ENCODE peak calls at places on chromosomes 7 and 10, in six cellular contexts. S is cardiac fibroblast, D is uterus, A is neural progenitor cell, K is heart right ventricle, G is body of pancreas. T is an unnamed sample.

GRCh38 chr10:34152434-34152833 is 662.7 kb downstream of the PARD3 start:
- DNase-seq in S (no peak), G (no peak), A (no peak), K (no peak), D (no peak), T (no peak)

GRCh38 chr10:129741978-129742741 is 221.9 kb downstream of the EBF3 start:
- DNase-seq in K (no peak), D (no peak), A (no peak), G (no peak), S (no peak), T (no peak)

GRCh38 chr7:81842361-81842760 is 72.5 kb upstream of the HGF start:
- DNase-seq in D (no peak), G (no peak), S (no peak), A (peak), K (no peak), T (no peak)

GRCh38 chr7:80774843-80775242 is 136.4 kb downstream of the CD36 start:
- DNase-seq in S (no peak), K (no peak), G (no peak), A (no peak), D (no peak), T (no peak)

GRCh38 chr7:45657136-45657889 is 83.1 kb downstream of the ADCY1 start:
- DNase-seq in S (no peak), A (no peak), G (no peak), D (no peak), K (no peak), T (no peak)

GRCh38 chr7:32298403-32299132 is 191.6 kb downstream of the LSM5 start:
- DNase-seq in D (no peak), K (peak), G (peak), A (peak), S (no peak), T (no peak)

GRCh38 chr10:71408436-71409225 is 11.9 kb downstream of the CDH23 start:
- DNase-seq in S (no peak), K (no peak), G (no peak), A (no peak), D (no peak), T (no peak)

GRCh38 chr7:158779061-158779992 is 50.0 kb downstream of the ESYT2 start:
- DNase-seq in A (no peak), D (no peak), K (no peak), S (no peak), G (peak), T (no peak)

GRCh38 chr7:130131191-130131834 is 61.0 kb downstream of the KLHDC10 start:
- DNase-seq in G (no peak), K (no peak), S (no peak), D (no peak), A (no peak), T (no peak)

GRCh38 chr7:57207836-57208235 is 75.6 kb upstream of the ZNF479 start:
- DNase-seq in S (no peak), K (no peak), A (no peak), D (no peak), G (no peak), T (no peak)

GRCh38 chr7:129381710-129382484 is 52.3 kb upstream of the STRIP2 start:
- DNase-seq in G (no peak), D (no peak), K (no peak), S (no peak), A (no peak), T (no peak)

GRCh38 chr10:96606216-96606615 is 19.4 kb upstream of the TM9SF3 start:
- DNase-seq in D (no peak), K (no peak), A (no peak), G (no peak), S (no peak), T (no peak)

GRCh38 chr10:74924251-74924954 is 98.0 kb downstream of the KAT6B start:
- DNase-seq in A (no peak), D (no peak), K (no peak), G (no peak), S (peak), T (no peak)

GRCh38 chr7:142872106-142872675 is 13.4 kb downstream of the TRPV6 start:
- DNase-seq in A (no peak), S (no peak), D (no peak), K (no peak), G (no peak), T (no peak)

GRCh38 chr10:22648547-22648961 is 65.8 kb downstream of the PIP4K2A start:
- DNase-seq in K (no peak), A (no peak), G (no peak), S (peak), D (no peak), T (no peak)

GRCh38 chr7:82477733-82478515 is 34.3 kb upstream of the CACNA2D1 start:
- DNase-seq in S (no peak), K (no peak), D (no peak), G (no peak), A (no peak), T (no peak)

GRCh38 chr10:32112055-32112454 is 55.8 kb upstream of the KIF5B start:
- DNase-seq in G (no peak), S (peak), K (no peak), D (no peak), A (no peak), T (no peak)

GRCh38 chr7:98323597-98324322 is 42.3 kb downstream of the BRI3 start:
- DNase-seq in S (peak), D (no peak), G (no peak), A (peak), K (no peak), T (no peak)

GRCh38 chr7:41925946-41926345 is 223.1 kb upstream of the INHBA start:
- DNase-seq in G (no peak), A (no peak), D (no peak), K (no peak), S (peak), T (no peak)

GRCh38 chr10:122495406-122496340 is 34.3 kb downstream of the HTRA1 start:
- DNase-seq in A (no peak), K (peak), D (no peak), G (peak), S (peak), T (peak)

GRCh38 chr7:116777613-116778380 is 84.6 kb upstream of the CAPZA2 start:
- DNase-seq in K (no peak), A (no peak), S (peak), D (no peak), G (no peak), T (no peak)

GRCh38 chr7:32905175-32905662 is 13.7 kb upstream of the KBTBD2 start:
- DNase-seq in G (peak), S (peak), K (peak), A (peak), D (peak), T (peak)

GRCh38 chr10:14036233-14036632 is 294.5 kb downstream of the FRMD4A start:
- DNase-seq in S (no peak), G (no peak), K (no peak), A (no peak), D (no peak), T (no peak)

GRCh38 chr7:151449990-151450389 is 10.0 kb upstream of the CRYGN start:
- DNase-seq in K (no peak), A (no peak), D (peak), S (no peak), G (peak), T (no peak)

GRCh38 chr10:18599392-18599791 is 52.0 kb downstream of the NSUN6 start:
- DNase-seq in K (no peak), G (no peak), D (no peak), S (no peak), A (no peak), T (no peak)

GRCh38 chr10:18606051-18606730 is 45.2 kb downstream of the NSUN6 start:
- DNase-seq in D (no peak), A (no peak), K (no peak), S (no peak), G (no peak), T (no peak)

GRCh38 chr10:18601321-18601720 is 50.1 kb downstream of the NSUN6 start:
- DNase-seq in S (no peak), K (no peak), D (no peak), A (no peak), G (no peak), T (no peak)
- TF ChIP-seq CTCF in S (no peak), K (no peak), D (no peak), A (peak), G (no peak), T (no peak)

GRCh38 chr7:23810099-23810498 is 100.1 kb downstream of the STK31 start:
- DNase-seq in G (no peak), K (no peak), S (no peak), D (no peak), A (no peak), T (no peak)

GRCh38 chr7:23808421-23808820 is 98.4 kb downstream of the STK31 start:
- DNase-seq in S (no peak), A (no peak), G (no peak), D (no peak), K (no peak), T (no peak)

GRCh38 chr7:23811540-23811939 is 101.5 kb downstream of the STK31 start:
- DNase-seq in A (no peak), G (no peak), S (peak), D (no peak), K (no peak), T (no peak)
- TF ChIP-seq CTCF in A (peak), G (no peak), S (peak), D (no peak), K (no peak), T (peak)

DNA sequence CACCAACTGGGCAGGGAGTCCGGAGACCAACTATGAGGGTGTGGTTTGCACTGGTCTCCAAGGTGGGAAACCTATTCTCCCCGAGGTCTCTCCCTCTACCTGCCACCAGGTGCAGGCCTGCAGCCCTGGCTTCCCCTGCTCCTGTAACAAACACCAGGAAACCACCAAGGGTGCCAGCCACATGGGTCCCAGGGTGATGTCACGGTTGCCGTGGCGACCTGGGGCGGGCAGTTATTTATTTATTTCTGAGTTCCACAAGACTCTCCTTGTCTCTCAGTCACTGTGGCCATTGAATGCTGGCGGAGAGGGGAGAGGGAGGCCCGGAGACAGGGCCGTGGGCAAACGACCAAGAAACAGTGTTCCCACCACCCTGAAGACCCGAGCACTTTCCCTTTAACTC is 27.1 kb downstream of the MMD2 start:
- DNase-seq in S (no peak), G (peak), D (no peak), K (no peak), A (peak), T (peak)
- TF ChIP-seq CTCF in S (no peak), G (no peak), D (no peak), K (no peak), A (no peak), T (no peak)

GRCh38 chr7:4080954-4081353 is 601.1 kb upstream of the FOXK1 start:
- DNase-seq in D (no peak), K (no peak), G (no peak), S (no peak), A (no peak), T (no peak)
- TF ChIP-seq CTCF in D (no peak), K (no peak), G (no peak), S (no peak), A (no peak), T (no peak)

GRCh38 chr7:84998665-84999064 is 188.2 kb downstream of the SEMA3D start:
- DNase-seq in S (no peak), K (no peak), D (no peak), G (no peak), A (no peak), T (no peak)
- TF ChIP-seq CTCF in S (peak), K (no peak), D (no peak), G (no peak), A (peak), T (no peak)

GRCh38 chr10:48744587-48744986 is 59.9 kb downstream of the WDFY4 start:
- DNase-seq in G (no peak), D (no peak), A (no peak), S (no peak), K (no peak), T (no peak)

GRCh38 chr10:48748573-48748972 is 63.9 kb downstream of the WDFY4 start:
- DNase-seq in D (no peak), A (no peak), S (no peak), G (no peak), K (no peak), T (no peak)

GRCh38 chr10:48742891-48743845 is 58.5 kb downstream of the WDFY4 start:
- DNase-seq in K (no peak), S (no peak), A (peak), G (no peak), D (no peak), T (no peak)

GRCh38 chr10:48749254-48749787 is 64.6 kb downstream of the WDFY4 start:
- DNase-seq in A (no peak), G (no peak), D (no peak), S (no peak), K (no peak), T (no peak)

DNA sequence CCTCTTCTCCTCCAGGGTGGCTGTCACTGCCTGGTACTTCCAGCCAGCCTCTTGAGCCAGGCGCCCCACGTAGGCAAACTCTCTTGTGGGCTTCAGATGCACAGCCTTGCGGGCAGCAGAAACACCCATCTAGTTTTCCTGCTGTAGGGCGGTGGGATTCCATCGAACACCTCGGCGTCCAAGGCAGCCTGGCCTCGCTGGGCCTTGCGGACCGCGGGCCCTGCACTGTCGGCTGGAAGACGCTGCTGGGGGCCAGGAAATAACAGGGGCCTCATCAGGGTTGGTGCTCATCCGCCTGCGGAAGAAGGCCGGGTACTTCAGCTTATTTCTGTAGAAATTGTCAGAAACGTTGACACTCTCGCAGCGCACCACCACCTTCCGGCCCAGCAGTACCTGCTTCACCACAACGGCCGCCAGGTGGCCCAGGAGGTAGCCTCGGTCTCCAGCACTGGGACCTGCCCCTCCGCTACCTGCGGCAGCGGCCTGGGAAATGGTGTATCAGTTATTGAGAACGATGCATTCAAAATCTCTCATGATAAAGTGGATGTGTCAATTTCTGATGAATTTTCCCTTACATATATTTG is 61.1 kb downstream of the WDFY4 start:
- DNase-seq in S (no peak), K (no peak), D (no peak), A (peak), G (no peak), T (no peak)
- TF ChIP-seq CTCF in S (no peak), K (no peak), D (no peak), A (peak), G (no peak), T (no peak)

GRCh38 chr7:95376632-95377380 is 19.4 kb downstream of the PON3 start:
- DNase-seq in K (no peak), D (no peak), G (no peak), S (no peak), A (peak), T (peak)

GRCh38 chr7:95367606-95368005 is 28.6 kb downstream of the PON3 start:
- DNase-seq in K (no peak), S (no peak), A (no peak), D (no peak), G (no peak), T (no peak)

GRCh38 chr7:95375591-95376294 is 20.4 kb downstream of the PON3 start:
- DNase-seq in G (no peak), D (no peak), A (no peak), K (no peak), S (no peak), T (no peak)

GRCh38 chr7:95373323-95373722 is 22.9 kb downstream of the PON3 start:
- DNase-seq in A (no peak), S (no peak), D (no peak), K (no peak), G (no peak), T (no peak)
- TF ChIP-seq CTCF in A (peak), S (no peak), D (no peak), K (no peak), G (no peak), T (no peak)

GRCh38 chr10:105691811-105692210 is 1050.7 kb downstream of the SORCS3 start:
- DNase-seq in G (no peak), A (peak), K (no peak), D (no peak), S (no peak), T (no peak)
- TF ChIP-seq CTCF in G (peak), A (peak), K (peak), D (no peak), S (no peak), T (no peak)

DNA sequence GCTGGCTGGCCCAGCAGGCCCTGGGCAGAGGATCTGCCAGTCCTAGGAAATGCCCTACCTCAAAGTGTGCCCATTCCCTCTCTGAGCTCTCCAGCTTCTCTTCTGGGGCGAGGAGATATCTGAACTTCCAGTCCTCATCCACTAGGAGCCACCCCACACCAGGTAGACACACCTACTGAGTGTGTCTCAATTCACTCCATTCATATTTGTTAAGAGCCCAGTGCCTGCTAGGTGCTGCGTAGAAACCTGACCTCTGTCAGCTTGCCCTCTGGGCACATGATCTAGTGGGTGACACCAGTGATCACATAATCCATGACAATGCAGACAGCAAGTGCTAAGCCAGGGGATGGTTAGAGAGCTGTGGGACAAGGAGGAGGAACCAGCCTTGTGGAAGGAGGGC is 81.5 kb downstream of the COL13A1 start:
- DNase-seq in A (no peak), G (no peak), K (no peak), D (no peak), S (no peak), T (no peak)
- TF ChIP-seq CTCF in A (peak), G (no peak), K (no peak), D (no peak), S (no peak), T (no peak)

DNA sequence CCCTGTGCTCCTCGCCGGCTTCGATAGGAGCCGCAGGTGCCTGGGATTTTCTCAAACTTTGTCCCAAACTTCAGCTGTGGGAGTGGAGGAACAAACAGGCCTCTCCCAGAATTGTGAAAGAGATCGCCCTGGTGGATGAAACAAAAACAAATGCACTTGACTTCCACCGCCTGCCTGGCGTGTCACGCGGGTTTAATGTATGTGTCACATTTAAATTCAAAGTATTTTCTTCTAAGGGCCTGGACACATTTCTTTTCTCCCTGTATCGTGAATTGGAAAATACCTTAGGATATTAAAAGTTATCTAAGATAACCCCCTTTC is 694 bp upstream of the WASL start:
- DNase-seq in D (no peak), A (no peak), G (no peak), K (no peak), S (peak), T (peak)
- TF ChIP-seq CTCF in D (peak), A (no peak), G (no peak), K (no peak), S (no peak), T (no peak)